ENCODE peak calls at places on chromosomes 7 and 10, in six cellular contexts. One of them, this sample, is unnamed.
A peak's percentile ranks its signal among the peaks of the same experiment; 100 is the strongest.

GRCh38 chr7:129225206-129225930 is 538 bp downstream of the AHCYL2 start:
- DNase-seq in RCC 7860: no peak
- DNase-seq in mesendoderm: peak; percentile 76
- DNase-seq in left colon: peak; percentile 71
- DNase-seq in activated CD4-positive, alpha-beta T cell treated with anti-CD3 and anti-CD28 coated beads, Interleukin-2, amount 50 U/mL, for 1 hour: peak; percentile 49
- DNase-seq in stimulated activated CD4-positive, alpha-beta T cell treated with anti-CD3 and anti-CD28 coated beads, Interleukin-12 subunit alpha, Interleukin-12 subunit beta, amount 100 ng/mL, for 48 hours: no peak
- DNase-seq in this sample: no peak

GRCh38 chr7:124738639-124739038 is 27.0 kb downstream of the GPR37 start:
- DNase-seq in RCC 7860: no peak
- DNase-seq in stimulated activated CD4-positive, alpha-beta T cell treated with anti-CD3 and anti-CD28 coated beads, Interleukin-12 subunit alpha, Interleukin-12 subunit beta, amount 100 ng/mL, for 48 hours: no peak
- DNase-seq in activated CD4-positive, alpha-beta T cell treated with anti-CD3 and anti-CD28 coated beads, Interleukin-2, amount 50 U/mL, for 1 hour: no peak
- DNase-seq in left colon: no peak
- DNase-seq in mesendoderm: peak; percentile 60
- DNase-seq in this sample: no peak

GRCh38 chr7:110964770-110965169 is 126.2 kb upstream of the LRRN3 start:
- DNase-seq in activated CD4-positive, alpha-beta T cell treated with anti-CD3 and anti-CD28 coated beads, Interleukin-2, amount 50 U/mL, for 1 hour: no peak
- DNase-seq in left colon: no peak
- DNase-seq in mesendoderm: no peak
- DNase-seq in stimulated activated CD4-positive, alpha-beta T cell treated with anti-CD3 and anti-CD28 coated beads, Interleukin-12 subunit alpha, Interleukin-12 subunit beta, amount 100 ng/mL, for 48 hours: no peak
- DNase-seq in RCC 7860: no peak
- DNase-seq in this sample: no peak

GRCh38 chr7:568031-568680 is 48.5 kb upstream of the PDGFA start:
- DNase-seq in activated CD4-positive, alpha-beta T cell treated with anti-CD3 and anti-CD28 coated beads, Interleukin-2, amount 50 U/mL, for 1 hour: no peak
- DNase-seq in RCC 7860: no peak
- DNase-seq in mesendoderm: no peak
- DNase-seq in stimulated activated CD4-positive, alpha-beta T cell treated with anti-CD3 and anti-CD28 coated beads, Interleukin-12 subunit alpha, Interleukin-12 subunit beta, amount 100 ng/mL, for 48 hours: no peak
- DNase-seq in left colon: no peak
- DNase-seq in this sample: no peak

GRCh38 chr10:49280001-49280408 is 19.0 kb upstream of the C10orf71 start:
- DNase-seq in mesendoderm: no peak
- DNase-seq in RCC 7860: peak; percentile 36
- DNase-seq in stimulated activated CD4-positive, alpha-beta T cell treated with anti-CD3 and anti-CD28 coated beads, Interleukin-12 subunit alpha, Interleukin-12 subunit beta, amount 100 ng/mL, for 48 hours: no peak
- DNase-seq in activated CD4-positive, alpha-beta T cell treated with anti-CD3 and anti-CD28 coated beads, Interleukin-2, amount 50 U/mL, for 1 hour: no peak
- DNase-seq in left colon: no peak
- DNase-seq in this sample: no peak

GRCh38 chr7:138752568-138753518 is 45.0 kb upstream of the TMEM213 start:
- DNase-seq in RCC 7860: peak; percentile 100
- DNase-seq in left colon: peak; percentile 47
- DNase-seq in stimulated activated CD4-positive, alpha-beta T cell treated with anti-CD3 and anti-CD28 coated beads, Interleukin-12 subunit alpha, Interleukin-12 subunit beta, amount 100 ng/mL, for 48 hours: peak; percentile 74
- DNase-seq in mesendoderm: peak; percentile 71
- DNase-seq in activated CD4-positive, alpha-beta T cell treated with anti-CD3 and anti-CD28 coated beads, Interleukin-2, amount 50 U/mL, for 1 hour: peak; percentile 92
- DNase-seq in this sample: peak; percentile 89

GRCh38 chr10:78255796-78256638 is 222.4 kb downstream of the RPS24 start:
- DNase-seq in stimulated activated CD4-positive, alpha-beta T cell treated with anti-CD3 and anti-CD28 coated beads, Interleukin-12 subunit alpha, Interleukin-12 subunit beta, amount 100 ng/mL, for 48 hours: no peak
- DNase-seq in RCC 7860: peak; percentile 100
- DNase-seq in left colon: no peak
- DNase-seq in activated CD4-positive, alpha-beta T cell treated with anti-CD3 and anti-CD28 coated beads, Interleukin-2, amount 50 U/mL, for 1 hour: no peak
- DNase-seq in mesendoderm: peak; percentile 93
- DNase-seq in this sample: no peak

GRCh38 chr7:154736389-154736788 is 266.5 kb downstream of the PAXIP1 start:
- DNase-seq in stimulated activated CD4-positive, alpha-beta T cell treated with anti-CD3 and anti-CD28 coated beads, Interleukin-12 subunit alpha, Interleukin-12 subunit beta, amount 100 ng/mL, for 48 hours: no peak
- DNase-seq in mesendoderm: no peak
- DNase-seq in RCC 7860: no peak
- DNase-seq in left colon: no peak
- DNase-seq in activated CD4-positive, alpha-beta T cell treated with anti-CD3 and anti-CD28 coated beads, Interleukin-2, amount 50 U/mL, for 1 hour: no peak
- DNase-seq in this sample: no peak

GRCh38 chr7:129665013-129665401 is 53.5 kb downstream of the NRF1 start:
- DNase-seq in RCC 7860: peak; percentile 97
- DNase-seq in activated CD4-positive, alpha-beta T cell treated with anti-CD3 and anti-CD28 coated beads, Interleukin-2, amount 50 U/mL, for 1 hour: no peak
- DNase-seq in mesendoderm: peak; percentile 94
- DNase-seq in left colon: no peak
- DNase-seq in stimulated activated CD4-positive, alpha-beta T cell treated with anti-CD3 and anti-CD28 coated beads, Interleukin-12 subunit alpha, Interleukin-12 subunit beta, amount 100 ng/mL, for 48 hours: no peak
- DNase-seq in this sample: no peak

GRCh38 chr10:114403545-114404161 is 649 bp downstream of the AFAP1L2 start:
- DNase-seq in stimulated activated CD4-positive, alpha-beta T cell treated with anti-CD3 and anti-CD28 coated beads, Interleukin-12 subunit alpha, Interleukin-12 subunit beta, amount 100 ng/mL, for 48 hours: no peak
- DNase-seq in mesendoderm: peak; percentile 62
- DNase-seq in left colon: peak; percentile 32
- DNase-seq in RCC 7860: no peak
- DNase-seq in activated CD4-positive, alpha-beta T cell treated with anti-CD3 and anti-CD28 coated beads, Interleukin-2, amount 50 U/mL, for 1 hour: no peak
- DNase-seq in this sample: no peak

GRCh38 chr10:103709341-103709920 is 145.9 kb downstream of the SH3PXD2A start:
- DNase-seq in mesendoderm: no peak
- DNase-seq in left colon: no peak
- DNase-seq in activated CD4-positive, alpha-beta T cell treated with anti-CD3 and anti-CD28 coated beads, Interleukin-2, amount 50 U/mL, for 1 hour: no peak
- DNase-seq in RCC 7860: peak; percentile 23
- DNase-seq in stimulated activated CD4-positive, alpha-beta T cell treated with anti-CD3 and anti-CD28 coated beads, Interleukin-12 subunit alpha, Interleukin-12 subunit beta, amount 100 ng/mL, for 48 hours: no peak
- DNase-seq in this sample: no peak

GRCh38 chr10:88794731-88795130 is 7.8 kb upstream of the LIPM start:
- DNase-seq in stimulated activated CD4-positive, alpha-beta T cell treated with anti-CD3 and anti-CD28 coated beads, Interleukin-12 subunit alpha, Interleukin-12 subunit beta, amount 100 ng/mL, for 48 hours: no peak
- DNase-seq in left colon: no peak
- DNase-seq in mesendoderm: no peak
- DNase-seq in activated CD4-positive, alpha-beta T cell treated with anti-CD3 and anti-CD28 coated beads, Interleukin-2, amount 50 U/mL, for 1 hour: no peak
- DNase-seq in RCC 7860: no peak
- DNase-seq in this sample: no peak

GRCh38 chr10:88693392-88694020 is 12.5 kb upstream of the LIPK start:
- DNase-seq in activated CD4-positive, alpha-beta T cell treated with anti-CD3 and anti-CD28 coated beads, Interleukin-2, amount 50 U/mL, for 1 hour: no peak
- DNase-seq in left colon: no peak
- DNase-seq in stimulated activated CD4-positive, alpha-beta T cell treated with anti-CD3 and anti-CD28 coated beads, Interleukin-12 subunit alpha, Interleukin-12 subunit beta, amount 100 ng/mL, for 48 hours: no peak
- DNase-seq in mesendoderm: no peak
- DNase-seq in RCC 7860: no peak
- DNase-seq in this sample: no peak

GRCh38 chr7:5523052-5523711 is 99.5 kb upstream of the TNRC18 start:
- DNase-seq in stimulated activated CD4-positive, alpha-beta T cell treated with anti-CD3 and anti-CD28 coated beads, Interleukin-12 subunit alpha, Interleukin-12 subunit beta, amount 100 ng/mL, for 48 hours: peak; percentile 36
- DNase-seq in activated CD4-positive, alpha-beta T cell treated with anti-CD3 and anti-CD28 coated beads, Interleukin-2, amount 50 U/mL, for 1 hour: no peak
- DNase-seq in RCC 7860: peak; percentile 28
- DNase-seq in left colon: no peak
- DNase-seq in mesendoderm: peak; percentile 89
- DNase-seq in this sample: peak; percentile 47

GRCh38 chr10:120981601-120982381 is 130.6 kb downstream of the WDR11 start:
- DNase-seq in mesendoderm: peak; percentile 91
- DNase-seq in stimulated activated CD4-positive, alpha-beta T cell treated with anti-CD3 and anti-CD28 coated beads, Interleukin-12 subunit alpha, Interleukin-12 subunit beta, amount 100 ng/mL, for 48 hours: no peak
- DNase-seq in left colon: no peak
- DNase-seq in RCC 7860: no peak
- DNase-seq in activated CD4-positive, alpha-beta T cell treated with anti-CD3 and anti-CD28 coated beads, Interleukin-2, amount 50 U/mL, for 1 hour: no peak
- DNase-seq in this sample: no peak

GRCh38 chr10:132500781-132501415 is 36.7 kb upstream of the INPP5A start:
- DNase-seq in RCC 7860: peak; percentile 38
- DNase-seq in mesendoderm: no peak
- DNase-seq in activated CD4-positive, alpha-beta T cell treated with anti-CD3 and anti-CD28 coated beads, Interleukin-2, amount 50 U/mL, for 1 hour: no peak
- DNase-seq in stimulated activated CD4-positive, alpha-beta T cell treated with anti-CD3 and anti-CD28 coated beads, Interleukin-12 subunit alpha, Interleukin-12 subunit beta, amount 100 ng/mL, for 48 hours: no peak
- DNase-seq in left colon: no peak
- DNase-seq in this sample: no peak

GRCh38 chr7:34463830-34464229 is 194.2 kb upstream of the NPSR1 start:
- DNase-seq in mesendoderm: peak; percentile 94
- DNase-seq in activated CD4-positive, alpha-beta T cell treated with anti-CD3 and anti-CD28 coated beads, Interleukin-2, amount 50 U/mL, for 1 hour: no peak
- DNase-seq in left colon: no peak
- DNase-seq in RCC 7860: peak; percentile 30
- DNase-seq in stimulated activated CD4-positive, alpha-beta T cell treated with anti-CD3 and anti-CD28 coated beads, Interleukin-12 subunit alpha, Interleukin-12 subunit beta, amount 100 ng/mL, for 48 hours: no peak
- DNase-seq in this sample: no peak

GRCh38 chr7:116356333-116356965 is 143.1 kb upstream of the CAV2 start:
- DNase-seq in RCC 7860: no peak
- DNase-seq in stimulated activated CD4-positive, alpha-beta T cell treated with anti-CD3 and anti-CD28 coated beads, Interleukin-12 subunit alpha, Interleukin-12 subunit beta, amount 100 ng/mL, for 48 hours: no peak
- DNase-seq in mesendoderm: no peak
- DNase-seq in left colon: no peak
- DNase-seq in activated CD4-positive, alpha-beta T cell treated with anti-CD3 and anti-CD28 coated beads, Interleukin-2, amount 50 U/mL, for 1 hour: no peak
- DNase-seq in this sample: no peak

GRCh38 chr7:129074994-129075393 is 20.1 kb upstream of the TNPO3 start:
- DNase-seq in stimulated activated CD4-positive, alpha-beta T cell treated with anti-CD3 and anti-CD28 coated beads, Interleukin-12 subunit alpha, Interleukin-12 subunit beta, amount 100 ng/mL, for 48 hours: no peak
- DNase-seq in RCC 7860: no peak
- DNase-seq in mesendoderm: no peak
- DNase-seq in activated CD4-positive, alpha-beta T cell treated with anti-CD3 and anti-CD28 coated beads, Interleukin-2, amount 50 U/mL, for 1 hour: no peak
- DNase-seq in left colon: no peak
- DNase-seq in this sample: no peak

GRCh38 chr7:128021361-128021760 is 9.9 kb downstream of the LRRC4 start:
- DNase-seq in RCC 7860: peak; percentile 52
- DNase-seq in stimulated activated CD4-positive, alpha-beta T cell treated with anti-CD3 and anti-CD28 coated beads, Interleukin-12 subunit alpha, Interleukin-12 subunit beta, amount 100 ng/mL, for 48 hours: no peak
- DNase-seq in left colon: no peak
- DNase-seq in activated CD4-positive, alpha-beta T cell treated with anti-CD3 and anti-CD28 coated beads, Interleukin-2, amount 50 U/mL, for 1 hour: no peak
- DNase-seq in mesendoderm: peak; percentile 86
- DNase-seq in this sample: no peak